ENCODE peak calls at places on chromosomes 4 and X, in seven cellular contexts. R, M, T, E, Y, V and X are unnamed samples.

GRCh38 chrX:110178179-110178865 is 139.6 kb downstream of the AMMECR1 start:
- DNase-seq in R (peak; percentile 89), M (no peak), T (peak; percentile 98), E (no peak), Y (no peak), V (no peak), X (no peak)

GRCh38 chr4:30610361-30610760 is 109.8 kb upstream of the PCDH7 start:
- DNase-seq in R (no peak), M (no peak), T (no peak), E (no peak), Y (no peak), V (no peak), X (no peak)

GRCh38 chr4:115293093-115293462 is 179.7 kb upstream of the NDST4 start:
- DNase-seq in R (no peak), M (no peak), T (no peak), E (no peak), Y (no peak), V (no peak), X (no peak)

GRCh38 chrX:39260965-39261364 is 459.7 kb downstream of the MID1IP1 start:
- DNase-seq in R (no peak), M (no peak), T (no peak), E (no peak), Y (no peak), V (no peak), X (no peak)

GRCh38 chr4:183284965-183285364 is 35.1 kb downstream of the CLDN22 start:
- DNase-seq in R (no peak), M (no peak), T (no peak), E (peak; percentile 52), Y (no peak), V (no peak), X (no peak)

GRCh38 chr4:76704133-76704881 is 193.6 kb downstream of the SOWAHB start:
- DNase-seq in R (no peak), M (peak; percentile 65), T (no peak), E (no peak), Y (no peak), V (no peak), X (no peak)

GRCh38 chr4:184792950-184793555 is 32.7 kb downstream of the ACSL1 start:
- DNase-seq in R (peak; percentile 96), M (no peak), T (no peak), E (peak; percentile 61), Y (no peak), V (no peak), X (no peak)

GRCh38 chrX:11664211-11664888 is 1.4 kb downstream of the ARHGAP6 start:
- DNase-seq in R (no peak), M (peak; percentile 16), T (no peak), E (peak; percentile 10), Y (no peak), V (no peak), X (no peak)

GRCh38 chr4:105714071-105714521 is 5.5 kb downstream of the GSTCD start:
- DNase-seq in R (peak; percentile 89), M (no peak), T (peak; percentile 43), E (no peak), Y (no peak), V (no peak), X (no peak)

GRCh38 chrX:68060506-68061205 is 372.6 kb downstream of the OPHN1 start:
- DNase-seq in R (peak; percentile 1), M (no peak), T (no peak), E (peak; percentile 9), Y (no peak), V (no peak), X (no peak)

GRCh38 chr4:37066149-37066548 is 178.4 kb upstream of the NWD2 start:
- DNase-seq in R (peak; percentile 40), M (no peak), T (no peak), E (no peak), Y (no peak), V (no peak), X (no peak)

GRCh38 chr4:87118826-87119225 is 101.6 kb downstream of the KLHL8 start:
- DNase-seq in R (peak; percentile 88), M (peak; percentile 55), T (peak; percentile 46), E (no peak), Y (no peak), V (no peak), X (no peak)

GRCh38 chr4:88880501-88881226 is 176.3 kb downstream of the FAM13A start:
- DNase-seq in R (no peak), M (peak; percentile 11), T (no peak), E (no peak), Y (no peak), V (no peak), X (peak; percentile 22)

GRCh38 chr4:30605616-30606015 is 114.6 kb upstream of the PCDH7 start:
- DNase-seq in R (peak; percentile 73), M (peak; percentile 30), T (no peak), E (no peak), Y (no peak), V (no peak), X (no peak)

GRCh38 chr4:53622739-53623151 is 31.5 kb upstream of the LNX1 start:
- DNase-seq in R (no peak), M (no peak), T (no peak), E (peak; percentile 31), Y (no peak), V (no peak), X (no peak)